ENCODE peak calls at places on chromosomes 1 and 21, in four cellular contexts. Y, K, B and U are unnamed samples.

GRCh38 chr21:33976082-33976979 is 60.7 kb upstream of the ATP5PO start:
- DNase-seq in B (no peak), Y (peak; percentile 90), K (no peak), U (peak; percentile 45)

GRCh38 chr1:15702722-15703550 is 18.8 kb downstream of the PLEKHM2 start:
- DNase-seq in K (no peak), B (peak; percentile 61), Y (no peak), U (peak; percentile 61)

GRCh38 chr1:15129944-15130343 is 23.6 kb upstream of the TMEM51 start:
- DNase-seq in Y (no peak), B (no peak), K (no peak), U (no peak)

GRCh38 chr21:43611598-43612369 is 47.5 kb downstream of the HSF2BP start:
- DNase-seq in K (peak; percentile 78), Y (peak; percentile 90), B (peak; percentile 73), U (peak; percentile 55)

GRCh38 chr1:14597343-14598006 is 1.0 kb upstream of the KAZN start:
- DNase-seq in B (peak; percentile 79), Y (no peak), K (peak; percentile 56), U (peak; percentile 91)

GRCh38 chr1:205798577-205798976 is 14.4 kb downstream of the SLC41A1 start:
- DNase-seq in K (no peak), Y (no peak), B (no peak), U (no peak)

GRCh38 chr1:204511366-204511765 is 4.8 kb upstream of the MDM4 start:
- DNase-seq in B (no peak), Y (no peak), K (no peak), U (no peak)

GRCh38 chr1:108502624-108503023 is 52.5 kb downstream of the NBPF6 start:
- DNase-seq in K (no peak), Y (peak; percentile 7), B (no peak), U (no peak)

GRCh38 chr21:32834825-32835224 is 63.3 kb upstream of the PAXBP1 start:
- DNase-seq in B (peak; percentile 39), Y (no peak), K (peak; percentile 90), U (no peak)

GRCh38 chr1:3483801-3484444 is 29.5 kb downstream of the ARHGEF16 start:
- DNase-seq in B (peak; percentile 81), Y (no peak), K (peak; percentile 59), U (peak; percentile 84)

GRCh38 chr1:172172267-172172880 is 248.1 kb upstream of the C1orf105 start:
- DNase-seq in Y (peak; percentile 77), K (no peak), B (no peak), U (no peak)

GRCh38 chr1:168736450-168736980 is 7.5 kb upstream of the DPT start:
- DNase-seq in K (peak; percentile 7), B (no peak), Y (no peak), U (no peak)

GRCh38 chr1:190858140-190858539 is 380.5 kb upstream of the BRINP3 start:
- DNase-seq in K (no peak), B (no peak), Y (no peak), U (no peak)

GRCh38 chr21:34553199-34553952 is 41.4 kb upstream of the KCNE1 start:
- DNase-seq in Y (peak; percentile 67), B (no peak), K (peak; percentile 51), U (peak; percentile 65)

GRCh38 chr1:8218351-8219092 is 99.4 kb upstream of the SLC45A1 start:
- DNase-seq in Y (no peak), K (no peak), B (no peak), U (no peak)

GRCh38 chr1:2602866-2603520 is 16.4 kb downstream of the PRXL2B start:
- DNase-seq in K (no peak), B (no peak), Y (no peak), U (no peak)

GRCh38 chr1:7421471-7422075 is 349.5 kb upstream of the VAMP3 start:
- DNase-seq in Y (no peak), B (no peak), K (no peak), U (no peak)

GRCh38 chr1:182629674-182630073 is 25.5 kb upstream of the RGS16 start:
- DNase-seq in B (no peak), K (peak; percentile 40), Y (no peak), U (no peak)

GRCh38 chr1:205505076-205505729 is 734 bp downstream of the CDK18 start:
- DNase-seq in Y (no peak), K (peak; percentile 50), B (peak; percentile 71), U (no peak)

GRCh38 chr1:17624540-17625256 is 85.2 kb downstream of the ARHGEF10L start:
- DNase-seq in Y (peak; percentile 58), B (no peak), K (no peak), U (no peak)

GRCh38 chr1:18926315-18927081 is 24.1 kb upstream of the ALDH4A1 start:
- DNase-seq in Y (peak; percentile 91), B (no peak), K (no peak), U (peak; percentile 84)

GRCh38 chr1:156689035-156689959 is 12.1 kb upstream of the NES start:
- DNase-seq in K (peak; percentile 94), Y (peak; percentile 83), B (peak; percentile 93), U (peak; percentile 90)

GRCh38 chr1:235748747-235749146 is 99.2 kb upstream of the GNG4 start:
- DNase-seq in B (no peak), Y (no peak), K (no peak), U (no peak)

GRCh38 chr1:108644984-108645383 is 15.9 kb downstream of the HENMT1 start:
- DNase-seq in B (no peak), K (no peak), Y (no peak), U (no peak)

GRCh38 chr1:17372955-17373354 is 959 bp downstream of the PADI6 start:
- DNase-seq in Y (no peak), K (peak; percentile 13), B (peak; percentile 53), U (no peak)

GRCh38 chr1:88566615-88567387 is 117.3 kb upstream of the PKN2 start:
- DNase-seq in B (no peak), K (no peak), Y (no peak), U (no peak)
- H2AFZ ChIP-seq in B (no peak overlapping the region), K (peak overlapping the region; percentile 80), Y (no peak overlapping the region), U (no peak overlapping the region)

GRCh38 chr21:44927259-44927586 is 6.5 kb upstream of the ITGB2 start:
- DNase-seq in K (no peak), Y (no peak), B (no peak), U (no peak)
- H3K27me3 ChIP-seq in K (peaks cover 97% of the 10 kb centered on the region), Y (peaks cover 41% of the 10 kb centered on the region), B (peaks cover 44% of the 10 kb centered on the region), U (peaks cover 32% of the 10 kb centered on the region)

DNA sequence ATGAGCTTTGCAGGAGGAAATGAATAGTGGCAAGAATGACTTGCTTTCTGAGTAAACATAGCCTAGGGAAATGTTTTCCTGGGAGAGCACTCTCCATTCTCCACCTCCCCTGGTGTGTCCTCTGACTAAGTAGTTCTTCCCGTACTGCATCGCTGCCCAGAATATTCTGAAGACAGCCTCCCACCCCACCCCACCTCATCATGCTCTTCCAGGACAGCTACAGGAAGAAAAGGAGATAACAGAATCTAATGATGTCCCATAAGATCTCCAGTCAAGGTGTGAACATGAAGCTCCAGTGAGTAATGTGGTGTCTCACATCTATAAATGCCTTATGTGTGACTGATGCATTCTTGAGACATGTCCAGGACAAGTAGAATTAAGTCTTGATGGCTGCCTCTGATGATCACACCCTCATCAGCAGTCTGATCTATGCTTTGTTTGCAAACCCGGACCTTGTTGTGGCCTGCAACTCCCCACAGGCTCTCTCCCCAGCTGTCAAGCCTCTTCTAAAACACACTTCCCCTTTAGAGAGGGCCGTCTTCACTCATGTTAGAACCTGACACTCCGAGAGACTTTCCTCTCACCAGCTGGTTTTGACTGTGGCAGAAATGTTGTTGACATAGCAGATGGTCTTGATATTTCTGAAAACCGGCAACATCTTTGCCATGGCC is 183.0 kb downstream of the CYYR1 start:
- DNase-seq in B (no peak), Y (peak; percentile 20), K (no peak), U (peak; percentile 86)
- H2AFZ ChIP-seq in B (no peak overlapping the region), Y (no peak overlapping the region), K (no peak overlapping the region), U (no peak overlapping the region)

DNA sequence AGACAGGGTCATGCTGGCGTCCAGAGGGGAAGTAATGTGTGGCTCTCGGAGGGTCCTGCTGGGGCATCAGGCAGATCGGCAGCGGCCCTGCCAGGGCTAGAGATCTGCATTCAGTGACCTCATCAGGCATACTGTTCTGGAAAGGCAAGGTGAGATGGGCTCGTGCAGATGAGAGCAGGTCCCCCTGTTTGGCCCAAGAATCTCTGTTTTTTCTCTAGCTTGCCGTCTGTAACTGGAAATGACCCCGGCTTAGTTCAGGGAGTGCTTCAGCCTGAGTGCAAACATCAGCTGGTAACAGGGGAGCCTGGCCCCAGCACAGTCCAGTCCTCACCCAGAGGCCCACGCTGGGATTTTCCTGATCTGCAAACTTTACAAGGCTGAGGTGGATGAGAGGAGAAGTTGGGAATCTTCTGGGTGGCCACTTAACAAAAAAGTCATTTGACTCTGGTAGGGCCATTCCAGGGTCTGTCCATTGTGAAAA is 2.1 kb downstream of the FAM163A start:
- DNase-seq in Y (no peak), B (peak; percentile 54), K (peak; percentile 7), U (no peak)
- H3K27me3 ChIP-seq in Y (peaks cover 40% of the 10 kb centered on the region), B (peaks cover 44% of the 10 kb centered on the region), K (peaks cover 89% of the 10 kb centered on the region), U (peaks cover 41% of the 10 kb centered on the region)

GRCh38 chr1:65308781-65309316 is 494 bp upstream of the DNAJC6 start:
- DNase-seq in K (no peak), Y (no peak), B (no peak), U (no peak)
- H2AFZ ChIP-seq in K (no peak overlapping the region), Y (no peak overlapping the region), B (no peak overlapping the region), U (no peak overlapping the region)

GRCh38 chr1:164223378-164223777 is 335.6 kb upstream of the PBX1 start:
- DNase-seq in B (no peak), Y (no peak), K (no peak), U (no peak)
- H3K27me3 ChIP-seq in B (no peaks in the 10 kb centered on the region), Y (no peaks in the 10 kb centered on the region), K (no peaks in the 10 kb centered on the region), U (no peaks in the 10 kb centered on the region)

GRCh38 chr1:150963535-150964489 is 10.8 kb downstream of the CERS2 start:
- DNase-seq in B (no peak), Y (no peak), K (no peak), U (no peak)
- H2AFZ ChIP-seq in B (no peak overlapping the region), Y (no peak overlapping the region), K (no peak overlapping the region), U (no peak overlapping the region)

DNA sequence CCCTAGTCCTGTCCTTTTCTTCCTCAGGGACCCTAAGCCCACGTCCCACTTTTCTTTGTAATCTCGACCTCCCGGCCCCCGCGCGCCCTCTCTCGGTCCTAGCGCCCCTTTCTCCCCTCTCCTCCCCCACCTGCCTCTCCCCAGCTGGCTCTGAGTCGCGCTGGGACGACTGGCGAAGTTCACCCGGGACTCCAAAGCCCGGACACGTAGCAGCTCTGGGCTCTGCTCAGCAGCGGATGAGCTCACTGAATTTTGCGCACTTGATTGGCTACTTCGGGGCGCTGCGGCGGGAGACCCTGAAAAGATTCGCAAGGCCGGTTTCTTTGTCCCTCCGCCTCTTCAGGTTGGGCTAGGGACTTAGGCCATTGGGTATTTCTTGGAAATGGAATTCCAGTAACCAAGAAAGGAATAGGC is 16.3 kb upstream of the ACKR1 start:
- DNase-seq in K (peak; percentile 95), Y (peak; percentile 10), B (peak; percentile 96), U (no peak)
- H3K27me3 ChIP-seq in K (no peaks in the 10 kb centered on the region), Y (peaks cover 2% of the 10 kb centered on the region), B (no peaks in the 10 kb centered on the region), U (no peaks in the 10 kb centered on the region)

GRCh38 chr1:46512792-46513190 is 23.2 kb downstream of the DMBX1 start:
- DNase-seq in K (no peak), B (no peak), Y (no peak), U (no peak)
- H2AFZ ChIP-seq in K (no peak overlapping the region), B (no peak overlapping the region), Y (no peak overlapping the region), U (no peak overlapping the region)